ENCODE peak calls at places on chromosomes 6 and 20, in seven cellular contexts. W is hypothalamus; B is NCI-H460; T is putamen; Z is AG09319; Y is stimulated activated naive CD8-positive, alpha-beta T cell treated with anti-CD3 and anti-CD28 coated beads, Interleukin-15, amount 100 ng/mL, for 72 hours; N is DMS79 treated with DMSO at 0.1 percent for 48 hours. U is an unnamed sample.

GRCh38 chr6:109236140-109237081 is 141.1 kb downstream of the CEP57L1 start:
- DNase-seq in W (no peak), Y (peak), T (peak), B (no peak), Z (no peak), N (no peak), U (peak)

GRCh38 chr6:43669050-43669921 is 18.3 kb downstream of the MRPS18A start:
- DNase-seq in Y (no peak), W (peak), T (peak), N (no peak), B (no peak), Z (peak), U (no peak)

GRCh38 chr20:63735859-63736718 is at the start of gene LIME1:
- DNase-seq in Z (no peak), T (no peak), W (no peak), Y (peak), N (no peak), B (no peak), U (no peak)

GRCh38 chr20:50744143-50744792 is 12.9 kb downstream of the PARD6B start:
- DNase-seq in W (no peak), Z (peak), Y (no peak), N (no peak), T (no peak), B (peak), U (no peak)

GRCh38 chr6:106451419-106451818 is 90.9 kb downstream of the CRYBG1 start:
- DNase-seq in W (no peak), Z (no peak), B (no peak), N (no peak), Y (no peak), T (no peak), U (no peak)

GRCh38 chr6:41040101-41040910 is 1.3 kb upstream of the UNC5CL start:
- DNase-seq in Y (no peak), Z (no peak), N (no peak), B (no peak), T (no peak), W (no peak), U (no peak)

GRCh38 chr20:34397096-34397495 is 34.0 kb downstream of the ITCH start:
- DNase-seq in N (no peak), Y (no peak), W (no peak), B (no peak), T (no peak), Z (no peak), U (no peak)

GRCh38 chr6:5532941-5533340 is 271.6 kb downstream of the FARS2 start:
- DNase-seq in Z (no peak), Y (no peak), N (no peak), W (no peak), T (no peak), B (no peak), U (no peak)

GRCh38 chr20:43541214-43541613 is 17.6 kb upstream of the SGK2 start:
- DNase-seq in T (no peak), Z (no peak), N (no peak), Y (no peak), B (no peak), W (no peak), U (no peak)

GRCh38 chr6:89369009-89369408 is 16.5 kb upstream of the UBE2J1 start:
- DNase-seq in B (no peak), Y (no peak), W (no peak), T (no peak), N (no peak), Z (peak), U (no peak)

GRCh38 chr6:116444092-116444491 is 17.1 kb upstream of the CALHM6 start:
- DNase-seq in Y (no peak), Z (no peak), B (peak), N (no peak), W (no peak), T (no peak), U (no peak)

GRCh38 chr6:81772741-81773140 is 20.3 kb upstream of the TENT5A start:
- DNase-seq in B (no peak), N (no peak), W (no peak), Z (no peak), Y (peak), T (no peak), U (no peak)

GRCh38 chr20:9705722-9706476 is 133.0 kb downstream of the PAK5 start:
- DNase-seq in B (no peak), Z (no peak), W (no peak), N (no peak), T (no peak), Y (no peak), U (no peak)

GRCh38 chr6:110814488-110815259 is 595 bp downstream of the CDK19 start:
- DNase-seq in Z (no peak), Y (peak), N (peak), W (no peak), B (peak), T (peak), U (no peak)

GRCh38 chr6:34145161-34146020 is 496 bp downstream of the GRM4 start:
- DNase-seq in N (peak), T (no peak), B (no peak), Y (peak), Z (no peak), W (no peak), U (no peak)

GRCh38 chr6:149032599-149033405 is 284.7 kb upstream of the TAB2 start:
- DNase-seq in Z (peak), W (no peak), B (no peak), T (peak), Y (peak), N (no peak), U (no peak)

GRCh38 chr20:37251836-37252477 is 9.7 kb downstream of the GHRH start:
- DNase-seq in N (no peak), B (no peak), Y (no peak), Z (no peak), W (no peak), T (no peak), U (no peak)

GRCh38 chr6:117601811-117602150 is 530 bp downstream of the GOPC start:
- DNase-seq in N (no peak), B (peak), W (peak), T (no peak), Z (no peak), Y (no peak), U (no peak)

GRCh38 chr6:2857185-2857579 is 15.5 kb upstream of the SERPINB1 start:
- DNase-seq in Z (no peak), T (no peak), Y (no peak), B (no peak), N (no peak), W (no peak), U (no peak)

GRCh38 chr6:143860111-143860510 is 4.2 kb upstream of the ZC2HC1B start:
- DNase-seq in Y (no peak), T (peak), B (no peak), W (no peak), Z (no peak), N (no peak), U (no peak)

GRCh38 chr6:25882066-25882496 is 8.0 kb upstream of the SLC17A3 start:
- DNase-seq in B (no peak), Z (no peak), N (no peak), T (no peak), Y (peak), W (no peak), U (no peak)

GRCh38 chr6:136468711-136469110 is 81.5 kb downstream of the MAP7 start:
- DNase-seq in B (no peak), N (no peak), T (peak), W (no peak), Y (no peak), Z (no peak), U (no peak)

GRCh38 chr6:155521719-155522118 is 66.1 kb upstream of the NOX3 start:
- DNase-seq in Z (no peak), B (no peak), N (no peak), T (no peak), W (no peak), Y (no peak), U (no peak)

GRCh38 chr6:65289491-65289890 is 417.5 kb downstream of the EYS start:
- DNase-seq in B (no peak), T (no peak), N (no peak), Z (no peak), W (no peak), Y (no peak), U (no peak)

GRCh38 chr20:52035498-52035897 is 156.1 kb downstream of the ZFP64 start:
- DNase-seq in W (no peak), N (no peak), Y (no peak), T (no peak), B (no peak), Z (no peak), U (no peak)

GRCh38 chr6:31581511-31582229 is 554 bp downstream of the LTB start:
- DNase-seq in Z (no peak), Y (no peak), W (peak), N (no peak), B (no peak), T (no peak), U (no peak)

GRCh38 chr6:45454008-45454911 is 76.5 kb upstream of the SUPT3H start:
- DNase-seq in Y (no peak), W (no peak), T (no peak), N (no peak), B (no peak), Z (no peak), U (no peak)

GRCh38 chr6:112839525-112839961 is 492.4 kb downstream of the RFPL4B start:
- DNase-seq in N (no peak), W (no peak), Y (no peak), Z (peak), T (no peak), B (no peak), U (no peak)